ENCODE peak calls at places on chromosomes 3 and 15, in six cellular contexts. B, I, J, Q, L and N are unnamed samples.

GRCh38 chr3:190097617-190098016 is 23.1 kb downstream of the P3H2 start:
- DNase-seq in B (no peak), I (peak), J (no peak), Q (no peak), L (no peak), N (no peak)

GRCh38 chr15:36831125-36831914 is 251.9 kb downstream of the CDIN1 start:
- DNase-seq in B (peak), I (no peak), J (no peak), Q (no peak), L (peak), N (no peak)

GRCh38 chr3:41900265-41900664 is 61.6 kb downstream of the ULK4 start:
- DNase-seq in B (no peak), I (peak), J (no peak), Q (no peak), L (peak), N (no peak)

GRCh38 chr15:84748274-84749110 is at the start of gene ZNF592:
- DNase-seq in B (peak), I (peak), J (peak), Q (peak), L (peak), N (peak)

GRCh38 chr3:42262525-42262924 is 3.5 kb downstream of the CCK start:
- DNase-seq in B (no peak), I (peak), J (no peak), Q (no peak), L (peak), N (no peak)

GRCh38 chr3:56783644-56784451 is 17.9 kb downstream of the ARHGEF3 start:
- DNase-seq in B (peak), I (no peak), J (no peak), Q (peak), L (peak), N (peak)

GRCh38 chr15:74817370-74817737 is 4.7 kb downstream of the LMAN1L start:
- DNase-seq in B (no peak), I (peak), J (no peak), Q (no peak), L (no peak), N (no peak)

GRCh38 chr3:25426408-25426807 is 1.7 kb upstream of the RARB start:
- DNase-seq in B (no peak), I (peak), J (no peak), Q (no peak), L (peak), N (no peak)

GRCh38 chr3:139757448-139758030 is 79.8 kb upstream of the NMNAT3 start:
- DNase-seq in B (no peak), I (no peak), J (no peak), Q (no peak), L (no peak), N (no peak)

GRCh38 chr3:141050576-141050912 is 603 bp upstream of the SPSB4 start:
- DNase-seq in B (no peak), I (peak), J (no peak), Q (no peak), L (no peak), N (no peak)

GRCh38 chr3:33134026-33134625 is 20.3 kb downstream of the CRTAP start:
- DNase-seq in B (no peak), I (no peak), J (no peak), Q (no peak), L (peak), N (no peak)

GRCh38 chr15:61752001-61752400 is 308.2 kb downstream of the VPS13C start:
- DNase-seq in B (no peak), I (no peak), J (no peak), Q (no peak), L (no peak), N (no peak)

GRCh38 chr3:56940989-56941388 is 119.5 kb upstream of the SPATA12 start:
- DNase-seq in B (no peak), I (no peak), J (no peak), Q (no peak), L (no peak), N (no peak)

GRCh38 chr3:128867200-128868125 is 12.0 kb upstream of the ACAD9 start:
- DNase-seq in B (no peak), I (no peak), J (peak), Q (no peak), L (no peak), N (no peak)

GRCh38 chr3:128864351-128864811 is 15.0 kb upstream of the ACAD9 start:
- DNase-seq in B (no peak), I (peak), J (no peak), Q (no peak), L (no peak), N (no peak)

GRCh38 chr3:128861491-128861890 is 17.9 kb upstream of the ACAD9 start:
- DNase-seq in B (no peak), I (no peak), J (no peak), Q (no peak), L (no peak), N (no peak)

GRCh38 chr3:128859573-128860154 is 19.8 kb upstream of the ACAD9 start:
- DNase-seq in B (no peak), I (no peak), J (no peak), Q (no peak), L (no peak), N (no peak)

DNA sequence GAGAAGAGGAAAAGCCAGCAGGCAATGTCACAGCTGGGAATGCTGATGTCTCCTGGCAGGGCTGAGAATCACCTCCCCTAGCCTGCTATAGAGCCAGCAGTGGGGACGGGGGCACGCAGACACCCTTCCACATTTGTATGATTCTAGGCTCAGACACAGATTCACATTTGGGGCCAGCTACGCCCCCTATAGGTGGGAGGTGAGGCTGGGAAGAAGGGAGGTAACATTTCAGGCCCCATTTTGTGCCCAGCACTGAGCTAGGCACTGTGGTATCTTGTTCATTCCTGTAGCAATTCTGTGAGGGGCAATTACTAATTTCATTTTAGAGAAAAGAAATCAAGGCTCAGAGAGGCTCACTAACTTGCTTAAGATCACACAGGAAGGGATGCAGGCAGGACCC is 15.9 kb upstream of the ACAD9 start:
- DNase-seq in B (no peak), I (no peak), J (no peak), Q (no peak), L (no peak), N (no peak)
- TF ChIP-seq CTCF in B (peak), I (peak), J (peak), Q (peak), L (peak), N (no peak)

GRCh38 chr3:154095832-154096421 is 25.3 kb upstream of the ARHGEF26 start:
- DNase-seq in B (no peak), I (no peak), J (no peak), Q (no peak), L (no peak), N (no peak)
- TF ChIP-seq CTCF in B (peak), I (peak), J (peak), Q (peak), L (peak), N (no peak)

GRCh38 chr3:106981392-106981791 is 395.8 kb upstream of the CCDC54 start:
- DNase-seq in B (no peak), I (no peak), J (no peak), Q (no peak), L (no peak), N (no peak)
- TF ChIP-seq CTCF in B (no peak), I (no peak), J (no peak), Q (no peak), L (no peak), N (no peak)

GRCh38 chr3:120182613-120183524 is 88.6 kb upstream of the GSK3B start:
- DNase-seq in B (no peak), I (no peak), J (no peak), Q (no peak), L (no peak), N (no peak)
- TF ChIP-seq CTCF in B (peak), I (peak), J (no peak), Q (peak), L (peak), N (no peak)

GRCh38 chr15:64211696-64212095 is 48.9 kb upstream of the PPIB start:
- DNase-seq in B (no peak), I (no peak), J (no peak), Q (no peak), L (no peak), N (no peak)

GRCh38 chr15:64213646-64214045 is 50.8 kb upstream of the PPIB start:
- DNase-seq in B (no peak), I (no peak), J (no peak), Q (no peak), L (no peak), N (no peak)

GRCh38 chr15:64205202-64205601 is 42.4 kb upstream of the PPIB start:
- DNase-seq in B (no peak), I (no peak), J (no peak), Q (no peak), L (no peak), N (no peak)

GRCh38 chr15:64209680-64210334 is 47.0 kb upstream of the PPIB start:
- DNase-seq in B (peak), I (no peak), J (no peak), Q (no peak), L (peak), N (no peak)
- TF ChIP-seq CTCF in B (peak), I (peak), J (peak), Q (peak), L (peak), N (no peak)

DNA sequence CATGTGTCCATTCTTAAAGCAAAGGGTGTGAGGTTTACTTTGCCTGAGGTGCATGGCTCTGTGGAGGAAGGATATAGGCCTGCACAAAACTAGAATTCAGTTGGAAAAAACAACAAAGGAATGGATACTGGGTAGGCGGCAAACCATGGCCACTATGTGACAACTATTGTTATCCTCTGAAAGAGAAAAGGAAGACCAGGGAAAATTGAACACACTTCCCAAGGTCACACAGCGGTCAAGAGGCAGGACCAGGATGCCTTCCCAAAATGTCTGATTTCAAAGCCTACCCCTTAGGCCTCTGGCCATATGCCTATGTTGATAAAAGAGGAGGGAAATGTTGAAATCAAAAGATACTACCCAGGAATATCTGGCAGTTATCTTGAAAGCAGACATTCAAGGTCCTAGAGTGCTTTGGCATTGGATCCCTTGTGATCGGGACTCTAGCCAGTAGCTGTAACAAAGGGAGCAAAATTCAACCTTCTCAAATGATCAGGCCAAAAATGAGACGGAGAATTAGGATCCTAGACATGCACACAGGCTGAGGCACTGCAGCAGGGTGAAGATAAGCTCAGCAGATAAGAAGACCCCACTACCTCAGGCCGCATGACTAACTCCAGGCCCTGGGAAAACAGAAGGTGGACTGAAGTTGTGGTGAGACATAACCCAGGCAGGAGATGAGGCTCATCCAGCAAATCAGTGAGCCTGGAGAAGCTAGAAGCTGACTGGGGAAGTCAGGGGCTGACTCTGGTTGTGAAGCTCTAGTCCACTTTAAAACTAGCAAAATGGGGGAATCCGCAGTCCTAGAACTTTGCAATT is 292.2 kb downstream of the NEK10 start:
- DNase-seq in B (no peak), I (no peak), J (no peak), Q (no peak), L (no peak), N (no peak)
- TF ChIP-seq CTCF in B (no peak), I (no peak), J (no peak), Q (no peak), L (no peak), N (no peak)